ENCODE peak calls at places on chromosomes 5 and 9, in six cellular contexts. U is bronchial epithelial cell, R is uterus, J is SK-N-SH, Z is fibroblast of mammary gland, D is OCI-LY7. G is an unnamed sample.

GRCh38 chr5:5407924-5408323 is 14.6 kb upstream of the ICE1 start:
- DNase-seq in Z (no peak), U (no peak), D (no peak), R (no peak), J (no peak), G (no peak)

GRCh38 chr5:147404706-147405105 is 105.2 kb downstream of the DPYSL3 start:
- DNase-seq in R (no peak), D (no peak), U (no peak), Z (peak), J (no peak), G (peak)

GRCh38 chr9:6106576-6107339 is 91.3 kb upstream of the RANBP6 start:
- DNase-seq in Z (peak), U (peak), D (peak), R (no peak), J (peak), G (peak)

GRCh38 chr5:28313543-28314334 is 1275.4 kb upstream of the CDH9 start:
- DNase-seq in Z (no peak), U (peak), D (no peak), J (no peak), R (no peak), G (no peak)

GRCh38 chr9:70389642-70390266 is 24.7 kb downstream of the KLF9 start:
- DNase-seq in Z (peak), D (no peak), J (no peak), U (peak), R (no peak), G (peak)

GRCh38 chr5:140365282-140365681 is 5.3 kb downstream of the SLC4A9 start:
- DNase-seq in D (no peak), R (no peak), U (no peak), J (no peak), Z (no peak), G (no peak)

GRCh38 chr9:12884736-12885395 is 110.0 kb downstream of the LURAP1L start:
- DNase-seq in U (peak), Z (peak), D (no peak), J (peak), R (no peak), G (peak)

GRCh38 chr9:93294011-93294410 is 110.1 kb downstream of the WNK2 start:
- DNase-seq in D (no peak), R (no peak), U (no peak), Z (no peak), J (peak), G (no peak)

GRCh38 chr5:125205604-125206221 is 459.3 kb upstream of the ZNF608 start:
- DNase-seq in R (no peak), D (no peak), J (no peak), Z (no peak), U (no peak), G (no peak)

GRCh38 chr9:110911659-110912473 is 126.4 kb downstream of the LPAR1 start:
- DNase-seq in J (no peak), Z (peak), R (no peak), U (peak), D (no peak), G (peak)

GRCh38 chr5:39714036-39714698 is 289.4 kb upstream of the DAB2 start:
- DNase-seq in D (peak), Z (peak), U (peak), J (peak), R (no peak), G (peak)

GRCh38 chr5:103587185-103587748 is 24.7 kb upstream of the NUDT12 start:
- DNase-seq in D (no peak), R (no peak), Z (peak), U (peak), J (peak), G (peak)

GRCh38 chr9:135887585-135888050 is 19.7 kb downstream of the CAMSAP1 start:
- DNase-seq in R (no peak), Z (no peak), U (no peak), J (no peak), D (peak), G (no peak)

GRCh38 chr5:149636191-149636860 is 55.0 kb downstream of the ARHGEF37 start:
- DNase-seq in Z (no peak), D (no peak), J (no peak), U (no peak), R (no peak), G (no peak)

GRCh38 chr5:132771559-132771998 is 5.5 kb downstream of the SEPTIN8 start:
- DNase-seq in Z (peak), J (no peak), R (peak), D (no peak), U (no peak), G (peak)

GRCh38 chr5:111680737-111681413 is 76.1 kb downstream of the NREP start:
- DNase-seq in J (peak), U (peak), R (peak), D (no peak), Z (peak), G (peak)

GRCh38 chr5:157816682-157817268 is 42.2 kb downstream of the CLINT1 start:
- DNase-seq in J (no peak), D (peak), R (no peak), U (peak), Z (peak), G (peak)

GRCh38 chr5:132475939-132476852 is 14.4 kb downstream of the IRF1 start:
- DNase-seq in D (no peak), U (no peak), R (peak), Z (no peak), J (no peak), G (no peak)

GRCh38 chr9:86322973-86323644 is 31.1 kb downstream of the TUT7 start:
- DNase-seq in U (peak), Z (peak), D (no peak), R (no peak), J (no peak), G (peak)

GRCh38 chr9:105676351-105676923 is 14.2 kb downstream of the TAL2 start:
- DNase-seq in Z (no peak), U (no peak), R (no peak), D (no peak), J (no peak), G (no peak)

GRCh38 chr5:56314536-56314935 is 81.4 kb upstream of the ANKRD55 start:
- DNase-seq in R (peak), J (no peak), Z (peak), D (peak), U (no peak), G (no peak)

GRCh38 chr9:96176901-96177718 is 124.9 kb downstream of the HSD17B3 start:
- DNase-seq in U (no peak), D (no peak), R (no peak), J (peak), Z (peak), G (peak)

GRCh38 chr5:163318707-163319106 is 118.7 kb upstream of the CCNG1 start:
- DNase-seq in J (no peak), Z (no peak), U (no peak), R (no peak), D (no peak), G (no peak)

GRCh38 chr9:92164975-92165374 is 49.8 kb upstream of the SPTLC1 start:
- DNase-seq in D (no peak), U (no peak), R (no peak), J (no peak), Z (no peak), G (no peak)

GRCh38 chr5:180990889-180991257 is 2.2 kb downstream of the BTNL3 start:
- DNase-seq in D (no peak), U (no peak), Z (no peak), J (no peak), R (no peak), G (no peak)

GRCh38 chr5:94993501-94993900 is 291.4 kb downstream of the MCTP1 start:
- DNase-seq in D (no peak), U (no peak), J (no peak), Z (no peak), R (no peak), G (no peak)

GRCh38 chr5:178282391-178282790 is 49.8 kb upstream of the PHYKPL start:
- DNase-seq in U (no peak), D (no peak), Z (no peak), R (no peak), J (no peak), G (no peak)
- H3K4me3 ChIP-seq in U (no peak), D (no peak), Z (no peak), R (no peak), J (no peak), G (no peak)

GRCh38 chr5:78920604-78921003 is 64.5 kb downstream of the ARSB start:
- DNase-seq in Z (peak), R (peak), J (peak), D (peak), U (no peak), G (peak)
- TF ChIP-seq CTCF in Z (peak), R (peak), J (peak), D (peak), U (peak), G (peak)

GRCh38 chr5:77629553-77630245 is 8.8 kb downstream of the OTP start:
- DNase-seq in U (no peak), R (no peak), D (no peak), J (no peak), Z (no peak), G (no peak)

GRCh38 chr5:77631166-77631582 is 7.3 kb downstream of the OTP start:
- DNase-seq in J (peak), R (no peak), Z (no peak), D (no peak), U (no peak), G (no peak)

GRCh38 chr5:77630246-77631165 is 8.0 kb downstream of the OTP start:
- DNase-seq in R (no peak), U (no peak), J (peak), Z (no peak), D (no peak), G (peak)

GRCh38 chr5:77635073-77635472 is 3.4 kb downstream of the OTP start:
- DNase-seq in U (no peak), J (no peak), R (no peak), Z (no peak), D (no peak), G (no peak)

DNA sequence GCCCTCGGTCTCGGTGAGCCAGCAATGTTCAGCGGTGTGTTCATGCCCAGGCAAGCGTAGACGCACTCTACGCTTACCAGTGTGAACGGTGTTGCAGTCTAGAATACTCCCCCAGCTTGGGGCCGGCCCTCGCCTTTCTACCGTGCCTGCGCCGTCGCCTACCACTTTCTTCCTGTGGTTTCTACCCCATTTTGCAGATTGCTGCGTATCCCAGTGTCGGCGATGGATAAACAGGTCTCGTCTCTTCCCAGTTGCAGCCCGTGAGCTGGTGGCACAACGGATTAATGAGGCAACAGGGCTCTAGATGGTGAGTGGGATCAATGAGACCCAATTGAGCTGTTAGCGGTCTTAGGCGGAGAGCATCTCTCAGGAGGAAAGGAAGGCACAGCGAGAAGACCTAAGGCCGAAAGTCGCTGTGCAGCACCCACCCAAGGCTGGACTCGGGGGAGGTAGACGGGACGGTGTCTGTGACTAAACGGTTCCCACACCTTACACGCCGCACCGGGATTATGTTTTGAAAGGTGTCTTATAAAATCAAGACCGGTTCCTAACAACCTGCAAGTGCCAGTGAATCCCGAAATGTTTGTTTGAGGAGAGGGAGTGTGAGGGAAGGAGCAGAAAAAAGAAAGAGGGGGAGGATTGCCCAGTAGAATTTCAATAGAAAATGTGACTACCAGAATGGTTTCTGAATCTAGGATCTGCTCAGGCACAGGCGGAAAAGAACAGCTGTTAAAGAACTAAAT is 5.8 kb downstream of the OTP start:
- DNase-seq in J (peak), U (peak), D (no peak), Z (no peak), R (no peak), G (no peak)
- H3K4me3 ChIP-seq in J (no peak), U (no peak), D (no peak), Z (no peak), R (no peak), G (no peak)

DNA sequence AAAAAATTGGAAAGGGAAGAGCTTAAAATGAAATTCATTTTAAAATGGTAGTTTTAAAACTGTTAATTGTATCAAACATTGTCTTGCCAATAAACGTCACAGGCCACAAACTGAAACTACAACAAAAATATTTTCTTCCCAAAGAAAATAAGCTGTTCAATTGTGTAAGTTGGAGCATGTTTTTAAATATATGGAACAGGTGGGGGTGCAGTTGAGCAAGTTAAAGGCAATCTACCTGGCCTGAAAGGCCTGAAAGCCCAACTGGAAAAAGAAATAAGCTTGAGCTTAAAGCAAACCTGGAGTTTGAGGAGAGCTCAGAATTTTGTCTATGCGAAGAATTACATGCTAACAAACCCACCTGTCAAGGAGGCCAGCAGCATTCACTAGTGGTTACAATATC is 439.5 kb downstream of the ACTL7B start:
- DNase-seq in J (no peak), R (no peak), U (peak), D (no peak), Z (peak), G (no peak)
- TF ChIP-seq CTCF in J (peak), R (no peak), U (peak), D (no peak), Z (no peak), G (no peak)

DNA sequence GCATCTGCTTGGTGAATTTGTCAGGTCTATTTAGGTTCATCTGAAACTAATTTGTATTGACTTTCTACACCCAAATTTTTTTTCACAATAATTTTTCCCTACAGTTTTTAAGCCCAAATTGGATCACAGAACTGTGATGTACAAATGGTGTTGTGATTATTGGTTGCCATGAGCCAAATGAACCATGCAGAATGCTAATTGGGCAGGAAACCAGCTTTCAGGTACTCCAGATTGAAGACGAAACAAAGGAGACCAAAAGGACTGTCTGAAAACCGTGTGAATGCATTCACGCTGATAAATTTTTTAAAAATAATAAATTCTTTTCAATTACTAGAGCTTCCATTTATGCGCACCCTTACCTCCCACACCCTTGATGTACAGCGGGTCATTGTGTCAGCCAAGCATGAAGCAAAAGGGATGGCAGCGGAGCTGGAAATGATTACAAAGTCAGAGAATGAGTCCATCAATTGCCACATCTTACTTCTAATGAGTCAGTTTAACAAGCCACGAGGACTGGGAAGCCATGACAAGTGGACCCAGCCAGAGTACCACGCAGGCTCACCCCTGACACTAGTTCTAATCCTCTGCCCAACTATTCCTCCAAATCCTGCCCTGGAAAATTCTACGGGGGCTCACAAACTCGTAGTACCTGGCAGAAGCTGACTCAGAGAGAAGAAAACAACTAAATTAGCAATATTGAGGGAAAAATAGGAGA is 66.5 kb downstream of the SEMA6A start:
- DNase-seq in R (no peak), D (no peak), U (no peak), J (no peak), Z (peak), G (no peak)
- H3K4me3 ChIP-seq in R (no peak), D (no peak), U (no peak), J (no peak), Z (no peak), G (no peak)

GRCh38 chr9:18237776-18238175 is 236.2 kb upstream of the ADAMTSL1 start:
- DNase-seq in Z (no peak), D (no peak), J (no peak), U (no peak), R (no peak), G (no peak)
- TF ChIP-seq CTCF in Z (no peak), D (no peak), J (peak), U (no peak), R (no peak), G (no peak)

DNA sequence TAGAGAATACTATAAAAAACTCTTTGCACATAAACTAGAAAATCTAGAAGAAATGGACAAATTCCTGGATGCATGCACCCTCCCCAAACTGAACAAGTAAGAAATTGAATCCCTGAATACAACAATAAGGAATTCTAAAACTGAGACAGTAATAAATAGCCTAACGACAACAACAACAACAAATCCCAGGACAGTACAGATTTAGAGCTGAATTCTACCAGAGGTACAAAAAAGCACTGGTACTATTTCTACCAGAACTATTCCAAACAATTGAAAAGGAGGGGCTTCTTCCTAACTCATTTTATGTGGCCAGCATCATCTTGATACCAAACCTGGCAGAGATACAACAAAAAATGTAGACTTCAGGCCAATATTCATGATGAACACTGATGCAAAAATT is 394.4 kb upstream of the RORB start:
- DNase-seq in J (no peak), D (no peak), U (no peak), R (no peak), Z (no peak), G (no peak)
- H3K4me3 ChIP-seq in J (no peak), D (no peak), U (no peak), R (no peak), Z (no peak), G (no peak)

GRCh38 chr5:73151733-73152410 is 21.1 kb upstream of the TMEM174 start:
- DNase-seq in R (no peak), Z (no peak), D (no peak), U (no peak), J (no peak), G (no peak)

GRCh38 chr5:73150872-73151271 is 22.1 kb upstream of the TMEM174 start:
- DNase-seq in D (no peak), U (no peak), Z (no peak), R (no peak), J (no peak), G (no peak)

GRCh38 chr5:73153513-73153912 is 19.5 kb upstream of the TMEM174 start:
- DNase-seq in D (peak), J (no peak), U (no peak), Z (no peak), R (no peak), G (no peak)

GRCh38 chr5:73154607-73155006 is 18.4 kb upstream of the TMEM174 start:
- DNase-seq in R (no peak), J (no peak), D (no peak), U (no peak), Z (no peak), G (no peak)

DNA sequence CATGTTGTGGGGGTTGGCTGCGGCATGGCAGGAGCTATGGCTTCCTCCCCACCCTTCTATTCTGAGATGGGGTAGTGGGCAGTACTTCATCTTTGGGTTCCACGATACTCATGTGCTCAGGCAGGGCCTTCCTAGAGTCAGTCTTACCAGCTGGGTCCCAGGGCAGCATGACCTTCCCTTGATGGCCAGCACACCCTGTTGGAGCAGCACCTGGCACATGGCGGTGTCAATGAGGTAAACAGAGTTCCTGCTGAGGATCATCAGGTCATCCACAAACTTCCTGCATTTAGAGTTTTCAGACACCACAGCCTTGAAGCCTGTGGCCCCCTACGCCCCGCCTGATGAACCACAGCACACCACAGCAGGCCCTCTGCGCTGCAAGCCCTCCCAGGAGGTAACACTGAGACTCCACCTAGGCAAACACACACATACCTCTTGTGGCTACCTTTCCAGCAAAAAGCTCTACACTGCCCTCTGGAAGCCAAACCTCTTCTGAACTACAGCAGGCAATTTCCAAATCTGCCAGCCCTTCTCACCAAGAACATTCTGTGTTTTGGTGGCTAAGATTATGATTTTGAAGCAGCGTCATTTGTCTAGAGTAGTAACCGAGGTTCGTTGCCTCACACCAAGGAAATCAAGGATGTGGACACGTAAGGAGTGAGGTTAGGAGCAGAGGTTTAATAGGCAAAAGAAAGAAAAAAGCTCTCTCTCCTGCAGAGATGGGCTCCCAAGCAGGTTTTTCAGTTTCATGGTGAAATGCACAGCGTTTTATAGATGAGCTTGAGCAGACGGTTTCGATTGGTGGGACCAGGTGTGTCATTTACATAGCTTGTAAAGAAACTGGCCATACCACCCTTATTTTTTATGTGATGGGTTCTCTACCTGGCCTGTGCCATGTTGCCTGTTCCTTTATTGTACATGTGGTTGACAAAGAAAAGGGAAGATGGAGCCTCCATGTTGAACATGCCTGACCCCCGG is 20.3 kb upstream of the TMEM174 start:
- DNase-seq in J (no peak), U (peak), R (no peak), D (no peak), Z (no peak), G (no peak)
- TF ChIP-seq CTCF in J (no peak), U (peak), R (no peak), D (peak), Z (no peak), G (no peak)

DNA sequence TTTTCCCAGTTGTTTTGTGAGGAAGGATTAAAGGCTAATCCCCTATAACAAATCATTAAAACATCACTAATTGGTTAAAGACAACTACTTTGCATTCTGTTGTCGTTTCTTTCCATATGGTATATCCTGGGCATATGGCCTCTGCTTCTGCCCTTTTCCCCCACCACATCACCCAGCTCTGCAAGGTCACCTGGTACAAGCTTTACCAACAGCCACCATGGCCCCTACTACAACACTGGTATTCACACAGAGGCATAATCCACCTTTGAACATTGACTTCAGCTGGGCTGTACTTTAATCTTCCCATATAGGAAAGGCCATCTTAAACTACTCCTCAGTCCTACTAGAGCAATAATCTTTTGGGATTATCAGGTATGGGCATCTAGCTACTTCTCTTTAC is 866.1 kb downstream of the TLE4 start:
- DNase-seq in D (no peak), J (no peak), Z (no peak), R (no peak), U (no peak), G (no peak)
- H3K4me3 ChIP-seq in D (no peak), J (no peak), Z (no peak), R (no peak), U (no peak), G (no peak)